ENCODE peak calls at places on chromosomes 11 and 22, in four cellular contexts. A is cardiac fibroblast, X is HCT116, U is fibroblast of pulmonary artery. W is an unnamed sample.

GRCh38 chr22:48979482-48979881 is 848.2 kb downstream of the BRD1 start:
- DNase-seq in A (no peak), U (no peak), X (peak; percentile 26), W (no peak)

GRCh38 chr22:45671051-45671782 is 417 bp upstream of the ATXN10 start:
- DNase-seq in X (no peak), A (no peak), U (no peak), W (no peak)

GRCh38 chr22:19988331-19988808 is 28.3 kb downstream of the ARVCF start:
- DNase-seq in X (no peak), A (no peak), U (no peak), W (no peak)

GRCh38 chr11:78290293-78291176 is 101.8 kb downstream of the USP35 start:
- DNase-seq in A (peak; percentile 88), X (no peak), U (peak; percentile 96), W (no peak)

GRCh38 chr11:43947003-43947500 is 4.6 kb downstream of the C11orf96 start:
- DNase-seq in A (peak; percentile 58), U (peak; percentile 66), X (peak; percentile 19), W (no peak)

GRCh38 chr11:109547356-109548027 is 125.5 kb downstream of the C11orf87 start:
- DNase-seq in X (no peak), U (peak; percentile 78), A (peak; percentile 73), W (peak; percentile 64)

GRCh38 chr11:85182437-85183109 is 444.6 kb downstream of the DLG2 start:
- DNase-seq in U (peak; percentile 3), A (peak; percentile 8), X (peak; percentile 69), W (peak; percentile 6)

GRCh38 chr11:14587203-14587602 is 56.4 kb upstream of the PDE3B start:
- DNase-seq in X (no peak), A (no peak), U (peak; percentile 10), W (no peak)

GRCh38 chr11:127616171-127616570 is 615.6 kb upstream of the KIRREL3 start:
- DNase-seq in X (no peak), U (no peak), A (no peak), W (no peak)

GRCh38 chr11:68969386-68969785 is 11.4 kb downstream of the MRGPRD start:
- DNase-seq in U (no peak), A (no peak), X (no peak), W (no peak)

GRCh38 chr11:68343761-68344256 is 31.4 kb downstream of the LRP5 start:
- DNase-seq in X (no peak), A (no peak), U (no peak), W (no peak)

GRCh38 chr22:24583972-24584790 is 8.7 kb downstream of the LRRC75B start:
- DNase-seq in X (no peak), A (no peak), U (no peak), W (no peak)

GRCh38 chr11:82757660-82758301 is 24.1 kb upstream of the FAM181B start:
- DNase-seq in U (no peak), X (no peak), A (no peak), W (no peak)

GRCh38 chr11:124179311-124179710 is 3.8 kb upstream of the OR10D3 start:
- DNase-seq in A (no peak), U (peak; percentile 13), X (no peak), W (no peak)

GRCh38 chr11:44773351-44773965 is 46.7 kb downstream of the TSPAN18 start:
- DNase-seq in A (no peak), U (no peak), X (no peak), W (no peak)

GRCh38 chr11:3796346-3796745 is 1.0 kb downstream of the NUP98 start:
- DNase-seq in U (no peak), A (no peak), X (no peak), W (no peak)

GRCh38 chr22:28911777-28912669 is 28.7 kb downstream of the ZNRF3 start:
- DNase-seq in U (peak; percentile 46), A (peak; percentile 62), X (no peak), W (peak; percentile 37)

GRCh38 chr11:61919841-61920631 is 2.7 kb upstream of the RAB3IL1 start:
- DNase-seq in A (no peak), U (no peak), X (no peak), W (no peak)

GRCh38 chr11:70756341-70756740 is 358.0 kb downstream of the CTTN start:
- DNase-seq in A (no peak), U (no peak), X (no peak), W (no peak)

GRCh38 chr11:130904380-130904779 is 11.9 kb downstream of the SNX19 start:
- DNase-seq in X (no peak), U (peak; percentile 42), A (no peak), W (no peak)

GRCh38 chr22:28864878-28865596 is 18.3 kb upstream of the ZNRF3 start:
- DNase-seq in U (no peak), X (no peak), A (no peak), W (no peak)

GRCh38 chr22:37920131-37920530 is 14.0 kb downstream of the MICALL1 start:
- DNase-seq in U (no peak), X (no peak), A (no peak), W (no peak)

GRCh38 chr11:109590782-109591181 is 168.8 kb downstream of the C11orf87 start:
- DNase-seq in A (no peak), X (no peak), U (peak; percentile 1), W (no peak)

GRCh38 chr11:120316880-120317688 is 8.0 kb upstream of the TLCD5 start:
- DNase-seq in X (no peak), U (peak; percentile 67), A (peak; percentile 78), W (no peak)

GRCh38 chr22:50303848-50304527 is 3.5 kb downstream of the PLXNB2 start:
- DNase-seq in A (no peak), X (no peak), U (no peak), W (no peak)
- TF ChIP-seq CTCF in A (peak; percentile 16), X (no peak), U (no peak), W (peak; percentile 24)

GRCh38 chr11:101428918-101429317 is 154.9 kb downstream of the TRPC6 start:
- DNase-seq in A (peak; percentile 34), U (peak; percentile 39), X (peak; percentile 29), W (peak; percentile 8)
- TF ChIP-seq CTCF in A (peak; percentile 44), U (peak; percentile 49), X (peak; percentile 34), W (peak; percentile 55)

DNA sequence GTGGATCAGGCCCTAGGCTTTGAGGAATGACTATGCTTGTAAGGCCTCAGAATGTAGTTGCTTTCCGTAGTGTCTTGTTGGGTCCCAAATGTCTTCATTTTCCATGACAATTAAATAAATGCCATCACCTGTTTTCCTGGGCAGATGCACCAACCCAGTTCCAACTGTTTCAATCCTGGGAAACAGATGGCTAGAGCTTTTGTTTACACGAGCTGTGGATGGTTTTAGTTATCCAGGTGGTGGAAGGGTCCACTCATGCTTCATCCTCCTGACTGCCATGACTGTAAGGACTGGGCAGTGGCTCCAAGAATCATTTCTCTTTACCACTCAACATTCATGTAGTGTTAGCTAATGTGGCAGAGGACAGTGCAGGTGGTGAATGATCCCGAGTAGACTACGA is 8.6 kb downstream of the RCN1 start:
- DNase-seq in U (no peak), A (no peak), X (no peak), W (no peak)
- TF ChIP-seq CTCF in U (no peak), A (no peak), X (no peak), W (no peak)

GRCh38 chr11:73372371-73372993 is 3.7 kb upstream of the RELT start:
- DNase-seq in A (peak; percentile 27), U (no peak), X (peak; percentile 21), W (no peak)
- TF ChIP-seq CTCF in A (peak; percentile 36), U (peak; percentile 10), X (peak; percentile 6), W (peak; percentile 22)

GRCh38 chr11:119055901-119056300 is 1.1 kb downstream of the HYOU1 start:
- DNase-seq in U (peak; percentile 38), X (peak; percentile 42), A (peak; percentile 50), W (no peak)
- TF ChIP-seq CTCF in U (peak; percentile 18), X (no peak), A (peak; percentile 12), W (no peak)

DNA sequence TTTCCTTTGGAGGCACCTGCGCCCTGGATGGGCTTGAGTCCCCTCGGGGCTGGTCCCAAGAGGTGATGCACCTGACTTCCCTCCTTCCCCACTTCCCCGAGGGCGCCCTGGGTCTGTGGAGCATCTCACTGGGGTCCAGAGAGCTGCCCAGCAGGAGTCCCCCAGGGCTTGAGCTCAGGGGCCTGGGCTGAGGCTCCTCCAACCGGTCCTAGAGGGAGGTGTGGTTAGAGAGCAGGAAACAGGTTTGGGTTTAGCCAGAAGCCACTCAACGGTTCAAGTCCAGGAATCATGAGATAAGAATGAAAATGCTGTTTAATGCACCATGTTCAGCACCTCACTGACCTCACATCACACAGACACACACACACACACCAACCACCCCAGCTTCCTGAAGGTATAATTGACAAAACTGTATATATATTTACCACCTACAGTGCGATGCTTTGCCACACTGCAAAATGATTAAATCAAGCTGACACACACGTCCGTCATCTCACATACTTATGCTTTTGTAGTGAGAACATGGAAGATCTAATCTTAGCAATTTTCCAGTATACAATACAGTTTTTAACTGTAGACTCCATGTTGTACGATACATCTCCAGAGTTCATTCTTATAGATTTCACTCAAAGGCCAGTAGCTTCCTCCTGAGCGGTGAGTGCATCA is 629 bp upstream of the IGLL1 start:
- DNase-seq in X (no peak), A (no peak), U (no peak), W (no peak)
- TF ChIP-seq CTCF in X (no peak), A (no peak), U (no peak), W (no peak)

GRCh38 chr11:65078786-65079342 is 5.0 kb downstream of the CDCA5 start:
- DNase-seq in X (no peak), U (no peak), A (no peak), W (no peak)

GRCh38 chr11:65078151-65078550 is 5.7 kb downstream of the CDCA5 start:
- DNase-seq in X (peak; percentile 29), A (peak; percentile 35), U (peak; percentile 49), W (no peak)

GRCh38 chr11:65072631-65072966 is 11.2 kb downstream of the CDCA5 start:
- DNase-seq in X (no peak), A (no peak), U (no peak), W (no peak)

GRCh38 chr11:65071907-65072630 is 11.8 kb downstream of the CDCA5 start:
- DNase-seq in A (no peak), X (no peak), U (no peak), W (no peak)

DNA sequence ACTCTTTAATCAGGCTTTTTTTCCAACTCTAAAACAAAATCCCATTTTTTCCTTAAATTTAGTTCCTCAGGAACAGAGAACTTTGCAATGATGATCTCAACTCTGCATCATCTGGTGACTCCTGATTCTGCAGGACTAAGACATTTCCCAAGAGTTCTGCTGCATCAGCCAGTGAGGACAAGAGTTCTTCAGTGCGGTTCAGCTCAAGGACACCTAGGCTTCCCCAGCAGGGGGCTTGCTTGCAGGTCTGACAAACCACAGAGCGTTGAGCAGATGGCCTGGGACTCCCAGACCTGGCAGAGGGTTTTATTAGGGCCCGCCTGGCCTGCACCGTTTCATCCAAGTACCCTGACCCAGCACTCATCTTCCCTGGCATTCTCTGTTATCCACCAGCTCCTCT is 6.4 kb downstream of the CDCA5 start:
- DNase-seq in A (no peak), U (no peak), X (no peak), W (no peak)
- TF ChIP-seq CTCF in A (no peak), U (no peak), X (no peak), W (no peak)

DNA sequence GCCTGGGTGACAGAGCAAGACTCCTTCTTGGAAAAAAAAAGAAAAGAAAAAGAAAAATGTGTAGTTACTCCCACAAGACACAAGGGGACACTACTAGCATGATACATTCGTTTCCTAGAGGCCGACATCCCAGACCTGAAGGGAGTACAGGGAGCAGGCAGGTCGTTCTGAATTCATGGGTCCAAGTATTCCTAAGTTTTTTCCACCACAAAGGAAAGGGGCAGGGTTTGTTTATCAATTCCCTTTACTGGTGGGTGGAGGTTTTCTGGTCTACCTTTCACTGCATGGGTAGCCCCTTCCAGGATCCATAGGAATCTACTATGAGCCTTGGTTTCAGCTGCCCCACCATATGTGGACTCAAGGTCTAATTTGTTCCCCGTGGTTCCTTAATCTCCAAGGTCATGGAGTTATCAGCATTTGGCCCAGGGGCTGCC is 11.8 kb downstream of the TIGD3 start:
- DNase-seq in X (peak; percentile 67), U (peak; percentile 93), A (peak; percentile 93), W (peak; percentile 68)
- TF ChIP-seq CTCF in X (peak; percentile 85), U (peak; percentile 75), A (peak; percentile 73), W (peak; percentile 70)

W was measured in astrocyte of the cerebellum.